ENCODE peak calls at places on chromosomes 12 and 14, in ten cellular contexts. Z, A, D, E, C, T, F, U, R and S are unnamed samples.

GRCh38 chr14:63544641-63545234 is 1.6 kb upstream of the PPP2R5E start:
- DNase-seq in E (no peak), U (no peak), T (no peak), F (no peak), C (no peak), A (no peak), D (no peak), R (no peak), Z (no peak), S (peak)

GRCh38 chr12:132429122-132429931 is 60.6 kb upstream of the FBRSL1 start:
- DNase-seq in A (no peak), T (no peak), R (peak), E (no peak), C (no peak), Z (no peak), U (no peak), D (peak), F (no peak), S (no peak)

GRCh38 chr14:56284641-56285040 is 166.4 kb downstream of the PELI2 start:
- DNase-seq in R (no peak), A (no peak), D (no peak), C (no peak), F (no peak), Z (no peak), E (no peak), U (no peak), T (no peak), S (no peak)

GRCh38 chr12:47752552-47752951 is 6.1 kb downstream of the RAPGEF3 start:
- DNase-seq in C (no peak), D (no peak), E (no peak), A (no peak), F (no peak), R (no peak), Z (no peak), U (no peak), T (no peak), S (peak)

GRCh38 chr14:77014004-77014604 is 14.4 kb downstream of the IRF2BPL start:
- DNase-seq in D (no peak), C (no peak), Z (peak), U (peak), R (no peak), F (no peak), E (peak), A (no peak), T (no peak), S (no peak)

GRCh38 chr12:65953621-65954020 is 129.3 kb downstream of the HMGA2 start:
- DNase-seq in U (no peak), E (no peak), D (no peak), T (no peak), Z (no peak), A (no peak), F (no peak), C (no peak), R (no peak), S (no peak)

GRCh38 chr12:102169922-102170698 is 27.5 kb downstream of the PMCH start:
- DNase-seq in E (peak), D (no peak), A (no peak), Z (no peak), T (no peak), F (no peak), U (peak), R (peak), C (no peak), S (peak)

GRCh38 chr12:43730283-43730682 is 28.3 kb downstream of the PUS7L start:
- DNase-seq in R (no peak), F (no peak), C (no peak), Z (no peak), U (no peak), D (no peak), A (no peak), E (no peak), T (no peak), S (no peak)

GRCh38 chr12:62582065-62582366 is 115.4 kb downstream of the MON2 start:
- DNase-seq in A (no peak), R (no peak), U (no peak), E (no peak), C (no peak), F (no peak), D (no peak), Z (no peak), T (no peak), S (no peak)

GRCh38 chr12:27554003-27554402 is 30.0 kb downstream of the PPFIBP1 start:
- DNase-seq in T (no peak), C (no peak), Z (no peak), D (no peak), U (no peak), R (no peak), E (no peak), F (no peak), A (no peak), S (no peak)

GRCh38 chr14:49303952-49304516 is 282.1 kb downstream of the RPS29 start:
- DNase-seq in R (peak), U (peak), T (no peak), D (peak), Z (no peak), C (peak), F (no peak), E (peak), A (no peak), S (peak)

GRCh38 chr14:99436247-99437180 is 44.1 kb downstream of the SETD3 start:
- DNase-seq in U (no peak), E (peak), F (no peak), T (peak), Z (no peak), C (no peak), R (no peak), D (no peak), A (no peak), S (no peak)